ENCODE peak calls at places on chromosomes 11 and 22, in nine cellular contexts. P, C, B, A, O, Y, T, U and H are unnamed samples.
A peak's percentile ranks its signal among the peaks of the same experiment; 100 is the strongest.

GRCh38 chr22:39253427-39254070 is 8.8 kb upstream of the PDGFB start:
- DNase-seq in P (peak; percentile 73), C (no peak), B (peak; percentile 81), A (peak; percentile 73), O (no peak), Y (peak; percentile 64), T (no peak), U (peak; percentile 85), H (peak; percentile 80)

GRCh38 chr11:107140988-107141387 is 122.7 kb upstream of the GUCY1A2 start:
- DNase-seq in P (no peak), C (no peak), B (no peak), A (no peak), O (no peak), Y (no peak), T (no peak), U (no peak), H (no peak)

GRCh38 chr22:45617948-45618347 is 53.7 kb upstream of the ATXN10 start:
- DNase-seq in P (no peak), C (no peak), B (no peak), A (no peak), O (no peak), Y (no peak), T (no peak), U (no peak), H (no peak)

GRCh38 chr11:57427692-57428082 is 766 bp upstream of the SLC43A3 start:
- DNase-seq in P (no peak), C (peak; percentile 89), B (no peak), A (peak; percentile 89), O (no peak), Y (no peak), T (no peak), U (peak; percentile 79), H (no peak)

GRCh38 chr11:10450451-10451398 is 4.3 kb upstream of the AMPD3 start:
- DNase-seq in P (peak; percentile 62), C (no peak), B (peak; percentile 19), A (peak; percentile 23), O (peak; percentile 42), Y (no peak), T (peak; percentile 92), U (no peak), H (no peak)

GRCh38 chr11:8870461-8871282 is 40.3 kb upstream of the AKIP1 start:
- DNase-seq in P (peak; percentile 68), C (peak; percentile 33), B (peak; percentile 86), A (peak; percentile 66), O (peak; percentile 29), Y (peak; percentile 10), T (peak; percentile 78), U (peak; percentile 69), H (peak; percentile 67)

GRCh38 chr11:71525188-71525937 is 1.7 kb upstream of the KRTAP5-7 start:
- DNase-seq in P (no peak), C (no peak), B (no peak), A (no peak), O (no peak), Y (no peak), T (no peak), U (no peak), H (no peak)

GRCh38 chr11:123407996-123408597 is 22.0 kb upstream of the GRAMD1B start:
- DNase-seq in P (no peak), C (no peak), B (no peak), A (no peak), O (no peak), Y (no peak), T (no peak), U (no peak), H (no peak)

GRCh38 chr22:36415415-36416168 is 27.8 kb upstream of the MYH9 start:
- DNase-seq in P (no peak), C (no peak), B (peak; percentile 49), A (no peak), O (no peak), Y (no peak), T (no peak), U (no peak), H (no peak)

GRCh38 chr11:69040581-69041260 is 8.0 kb upstream of the TPCN2 start:
- DNase-seq in P (no peak), C (no peak), B (no peak), A (no peak), O (no peak), Y (no peak), T (no peak), U (no peak), H (no peak)

GRCh38 chr22:32531955-32532818 is 57.6 kb downstream of the FBXO7 start:
- DNase-seq in P (no peak), C (peak; percentile 87), B (no peak), A (peak; percentile 95), O (no peak), Y (peak; percentile 77), T (no peak), U (peak; percentile 93), H (peak; percentile 55)

GRCh38 chr22:36584666-36585065 is 55.7 kb upstream of the EIF3D start:
- DNase-seq in P (no peak), C (no peak), B (no peak), A (no peak), O (no peak), Y (no peak), T (peak; percentile 60), U (no peak), H (no peak)

GRCh38 chr11:35169754-35170153 is 30.8 kb downstream of the CD44 start:
- DNase-seq in P (no peak), C (no peak), B (no peak), A (no peak), O (no peak), Y (no peak), T (no peak), U (no peak), H (no peak)

GRCh38 chr11:35136311-35136710 is 2.7 kb upstream of the CD44 start:
- DNase-seq in P (no peak), C (no peak), B (no peak), A (no peak), O (no peak), Y (no peak), T (no peak), U (no peak), H (no peak)

GRCh38 chr22:22201185-22201924 is 43.2 kb upstream of the VPREB1 start:
- DNase-seq in P (no peak), C (no peak), B (peak; percentile 48), A (no peak), O (peak; percentile 53), Y (peak; percentile 95), T (peak; percentile 89), U (no peak), H (peak; percentile 17)

GRCh38 chr11:68255526-68255925 is 16.2 kb downstream of the C11orf24 start:
- DNase-seq in P (no peak), C (no peak), B (no peak), A (no peak), O (no peak), Y (peak; percentile 16), T (no peak), U (no peak), H (no peak)

GRCh38 chr11:74050465-74050864 is 41.6 kb upstream of the UCP3 start:
- DNase-seq in P (no peak), C (no peak), B (no peak), A (no peak), O (no peak), Y (no peak), T (no peak), U (no peak), H (no peak)

GRCh38 chr11:43738600-43739409 is 58.3 kb downstream of the HSD17B12 start:
- DNase-seq in P (peak; percentile 2), C (no peak), B (no peak), A (no peak), O (no peak), Y (peak; percentile 43), T (no peak), U (peak; percentile 35), H (no peak)

GRCh38 chr11:35943761-35944502 is at the start of gene LDLRAD3:
- DNase-seq in P (peak; percentile 37), C (peak; percentile 66), B (peak; percentile 75), A (peak; percentile 85), O (peak; percentile 74), Y (peak; percentile 92), T (peak; percentile 90), U (peak; percentile 76), H (peak; percentile 84)

GRCh38 chr22:17167486-17167885 is 8.4 kb upstream of the HDHD5 start:
- DNase-seq in P (no peak), C (no peak), B (no peak), A (peak; percentile 49), O (no peak), Y (no peak), T (no peak), U (peak; percentile 70), H (no peak)

GRCh38 chr11:1304376-1304775 is 5.1 kb downstream of the TOLLIP start:
- DNase-seq in P (no peak), C (no peak), B (peak; percentile 47), A (no peak), O (no peak), Y (no peak), T (peak; percentile 71), U (no peak), H (no peak)
- TF ChIP-seq POLR2A in P (no peak), C (no peak), B (no peak), A (no peak), O (no peak), Y (no peak), T (no peak), U (no peak), H (no peak)

GRCh38 chr11:79440451-79441158 is at the start of gene TENM4:
- DNase-seq in P (no peak), C (no peak), B (peak; percentile 28), A (peak; percentile 73), O (no peak), Y (no peak), T (peak; percentile 89), U (peak; percentile 48), H (peak; percentile 74)
- TF ChIP-seq POLR2A in P (no peak), C (no peak), B (no peak), A (no peak), O (no peak), Y (no peak), T (no peak), U (no peak), H (no peak)

DNA sequence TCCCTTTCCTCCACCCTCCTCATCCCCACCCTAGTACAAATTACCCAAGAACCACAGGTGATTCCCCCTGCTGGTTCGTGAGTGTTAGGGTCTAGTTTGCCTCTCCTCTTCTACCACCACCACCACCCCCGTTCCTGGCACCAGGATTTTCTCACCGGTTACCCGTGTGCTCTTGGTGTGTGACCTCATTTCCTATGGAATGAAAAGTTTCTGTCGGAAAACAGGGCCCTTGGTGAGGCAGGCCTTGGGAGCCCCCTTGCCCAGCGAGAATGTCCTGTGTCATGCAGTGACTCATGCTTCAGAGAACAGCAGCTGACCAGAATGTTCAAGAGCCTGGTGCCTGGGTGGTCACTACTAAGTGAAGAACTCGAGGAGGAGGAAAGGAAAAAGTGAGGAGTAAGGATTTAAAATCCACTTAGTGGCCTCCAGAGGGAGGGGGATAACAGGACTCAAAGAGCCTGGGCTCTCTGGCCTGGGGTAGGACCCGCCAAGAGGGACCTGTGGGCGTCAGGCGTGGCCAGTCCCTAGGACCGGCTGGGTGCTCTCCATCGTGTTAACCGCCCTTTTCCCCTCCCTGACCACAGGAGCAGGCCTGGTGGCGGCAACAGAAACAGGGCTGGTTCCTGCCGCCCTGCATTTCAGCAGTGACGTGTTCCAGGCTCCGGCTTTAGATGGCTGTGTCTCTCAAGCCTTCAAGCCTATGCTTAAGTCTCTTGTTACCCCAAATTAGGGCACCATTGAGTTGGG is 30.2 kb downstream of the C22orf31 start:
- DNase-seq in P (peak; percentile 97), C (peak; percentile 59), B (peak; percentile 91), A (peak; percentile 65), O (no peak), Y (peak; percentile 52), T (no peak), U (peak; percentile 48), H (peak; percentile 66)
- TF ChIP-seq POLR2A in P (no peak), C (no peak), B (no peak), A (peak; percentile 13), O (no peak), Y (no peak), T (no peak), U (no peak), H (peak; percentile 17)

GRCh38 chr11:37552284-37552683 is 954.2 kb upstream of the RAG2 start:
- DNase-seq in P (no peak), C (no peak), B (no peak), A (no peak), O (no peak), Y (no peak), T (no peak), U (no peak), H (no peak)
- TF ChIP-seq POLR2A in P (no peak), C (no peak), B (no peak), A (no peak), O (no peak), Y (no peak), T (no peak), U (no peak), H (no peak)